ENCODE peak calls at places on chromosome 3, in eight cellular contexts. Q, N, T, V, W, R, G and S are unnamed samples. For H3K36me3, the result is how much of the 10 kb centered on the place peaks cover.

GRCh38 chr3:82629937-82630336 is 868.5 kb upstream of the GBE1 start:
- DNase-seq in Q (no peak), N (no peak), T (no peak), V (no peak), W (no peak), R (no peak), G (no peak), S (no peak)

GRCh38 chr3:14216257-14217048 is 37.8 kb downstream of the LSM3 start:
- DNase-seq in Q (no peak), N (peak), T (no peak), V (peak), W (peak), R (no peak), G (no peak), S (peak)

GRCh38 chr3:34207826-34208225 is 409.4 kb downstream of the PDCD6IP start:
- DNase-seq in Q (no peak), N (no peak), T (no peak), V (no peak), W (no peak), R (no peak), G (no peak), S (no peak)

GRCh38 chr3:22284559-22284958 is 533.5 kb upstream of the ZNF385D start:
- DNase-seq in Q (no peak), N (no peak), T (no peak), V (no peak), W (no peak), R (no peak), G (no peak), S (no peak)

GRCh38 chr3:101120039-101120438 is 126.8 kb upstream of the ABI3BP start:
- DNase-seq in Q (no peak), N (no peak), T (no peak), V (no peak), W (no peak), R (no peak), G (no peak), S (no peak)

GRCh38 chr3:133460809-133461208 is 61.0 kb downstream of the BFSP2 start:
- DNase-seq in Q (no peak), N (no peak), T (no peak), V (peak), W (no peak), R (no peak), G (no peak), S (no peak)

GRCh38 chr3:55487376-55488241 is 503 bp upstream of the WNT5A start:
- DNase-seq in Q (no peak), N (no peak), T (no peak), V (peak), W (peak), R (peak), G (peak), S (no peak)

GRCh38 chr3:53255360-53255774 is 455 bp downstream of the TKT start:
- DNase-seq in Q (peak), N (peak), T (no peak), V (no peak), W (no peak), R (peak), G (peak), S (no peak)

GRCh38 chr3:195162033-195162669 is 108.8 kb downstream of the XXYLT1 start:
- DNase-seq in Q (no peak), N (no peak), T (no peak), V (no peak), W (peak), R (peak), G (no peak), S (no peak)

GRCh38 chr3:102529452-102529851 is 94.6 kb downstream of the ZPLD1 start:
- DNase-seq in Q (no peak), N (no peak), T (no peak), V (peak), W (peak), R (peak), G (no peak), S (no peak)

GRCh38 chr3:195774917-195775316 is 36.8 kb downstream of the MUC4 start:
- DNase-seq in Q (no peak), N (peak), T (peak), V (peak), W (peak), R (no peak), G (peak), S (no peak)

GRCh38 chr3:152769523-152769922 is 65.4 kb upstream of the P2RY1 start:
- DNase-seq in Q (no peak), N (no peak), T (no peak), V (no peak), W (no peak), R (no peak), G (no peak), S (no peak)

GRCh38 chr3:9669720-9670432 is 20.6 kb downstream of the MTMR14 start:
- DNase-seq in Q (no peak), N (peak), T (no peak), V (no peak), W (peak), R (peak), G (no peak), S (no peak)

GRCh38 chr3:193388371-193388770 is 9.8 kb upstream of the ATP13A5 start:
- DNase-seq in Q (no peak), N (no peak), T (no peak), V (no peak), W (no peak), R (no peak), G (no peak), S (no peak)

GRCh38 chr3:149599236-149599635 is 58.6 kb downstream of the WWTR1 start:
- DNase-seq in Q (no peak), N (peak), T (peak), V (no peak), W (no peak), R (no peak), G (no peak), S (no peak)

GRCh38 chr3:84717894-84718293 is 240.9 kb upstream of the CADM2 start:
- DNase-seq in Q (no peak), N (no peak), T (no peak), V (no peak), W (no peak), R (no peak), G (no peak), S (no peak)

GRCh38 chr3:8416965-8417364 is 84.7 kb upstream of the LMCD1 start:
- DNase-seq in Q (no peak), N (no peak), T (no peak), V (peak), W (no peak), R (peak), G (peak), S (no peak)

DNA sequence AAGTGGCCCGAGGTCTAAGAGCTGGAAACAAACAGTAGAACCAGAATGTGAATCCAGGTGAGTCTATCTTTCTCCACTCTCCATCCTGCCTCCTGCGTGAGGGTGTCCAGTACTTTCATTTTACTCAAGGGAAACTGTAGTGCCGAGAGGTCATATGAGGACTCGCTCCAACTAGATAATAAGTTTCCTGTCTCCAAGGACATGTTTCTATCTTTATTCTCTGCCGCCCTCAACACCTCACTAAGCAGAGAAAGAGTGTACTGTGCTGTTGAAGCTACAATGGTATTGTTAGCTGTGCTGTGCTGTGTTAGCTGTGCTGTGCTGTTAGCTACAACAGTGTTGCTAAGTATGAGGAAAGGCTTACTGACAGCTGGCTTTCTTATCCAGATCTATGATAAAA is 137.9 kb upstream of the COL8A1 start:
- DNase-seq in Q (no peak), N (no peak), T (no peak), V (no peak), W (no peak), R (no peak), G (no peak), S (no peak)
- H3K36me3 ChIP-seq in Q (under half), N (under half), T (under half), V (under half), W (under half), R (under half), G (under half), S (under half)

GRCh38 chr3:16211176-16211904 is 36.9 kb downstream of the GALNT15 start:
- DNase-seq in Q (no peak), N (no peak), T (no peak), V (no peak), W (no peak), R (no peak), G (no peak), S (no peak)
- H3K36me3 ChIP-seq in Q (under half), N (under half), T (half or more), V (under half), W (under half), R (under half), G (under half), S (under half)

DNA sequence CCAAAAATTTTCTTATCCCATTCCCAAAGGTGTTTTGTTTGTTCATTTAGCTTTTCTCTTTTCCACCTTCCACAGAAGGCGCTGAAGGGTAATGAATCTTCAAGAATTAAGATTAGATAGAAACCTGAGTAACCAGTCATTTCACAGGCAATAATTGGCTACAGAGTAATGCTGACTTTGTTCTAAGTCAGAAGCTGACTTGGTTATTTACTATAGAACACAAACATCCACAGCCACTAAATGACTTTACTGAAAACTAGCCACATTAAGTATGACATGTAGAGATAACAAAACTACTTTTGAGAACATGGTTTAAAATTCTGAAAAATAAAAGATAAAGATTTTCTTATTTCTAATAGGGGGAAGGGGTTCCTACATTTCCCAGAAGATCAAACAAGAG is 7.8 kb downstream of the CLDND1 start:
- DNase-seq in Q (no peak), N (no peak), T (no peak), V (no peak), W (no peak), R (no peak), G (no peak), S (no peak)
- H3K36me3 ChIP-seq in Q (under half), N (under half), T (half or more), V (under half), W (under half), R (under half), G (half or more), S (under half)

DNA sequence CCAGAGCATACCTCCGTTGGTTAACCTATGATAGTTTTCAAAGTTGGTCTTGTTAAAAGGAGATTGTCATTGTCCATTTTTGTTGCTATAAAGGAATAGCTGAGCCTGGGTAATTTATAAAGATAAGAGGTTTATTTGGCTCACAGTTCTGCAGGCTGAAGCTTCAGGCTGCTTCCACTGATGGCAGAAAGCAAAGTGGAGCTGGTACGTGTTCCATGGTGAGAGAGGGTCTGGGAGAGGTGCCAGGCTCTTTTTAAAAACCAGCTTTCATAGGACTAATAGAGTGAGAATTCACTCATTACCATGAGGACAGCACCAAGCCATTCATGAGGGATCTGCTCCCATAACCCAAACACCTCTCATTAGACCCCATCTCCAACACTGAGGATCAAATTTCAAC is 107.3 kb downstream of the SLMAP start:
- DNase-seq in Q (no peak), N (no peak), T (no peak), V (no peak), W (no peak), R (no peak), G (no peak), S (no peak)
- H3K36me3 ChIP-seq in Q (under half), N (under half), T (half or more), V (under half), W (under half), R (under half), G (half or more), S (under half)

DNA sequence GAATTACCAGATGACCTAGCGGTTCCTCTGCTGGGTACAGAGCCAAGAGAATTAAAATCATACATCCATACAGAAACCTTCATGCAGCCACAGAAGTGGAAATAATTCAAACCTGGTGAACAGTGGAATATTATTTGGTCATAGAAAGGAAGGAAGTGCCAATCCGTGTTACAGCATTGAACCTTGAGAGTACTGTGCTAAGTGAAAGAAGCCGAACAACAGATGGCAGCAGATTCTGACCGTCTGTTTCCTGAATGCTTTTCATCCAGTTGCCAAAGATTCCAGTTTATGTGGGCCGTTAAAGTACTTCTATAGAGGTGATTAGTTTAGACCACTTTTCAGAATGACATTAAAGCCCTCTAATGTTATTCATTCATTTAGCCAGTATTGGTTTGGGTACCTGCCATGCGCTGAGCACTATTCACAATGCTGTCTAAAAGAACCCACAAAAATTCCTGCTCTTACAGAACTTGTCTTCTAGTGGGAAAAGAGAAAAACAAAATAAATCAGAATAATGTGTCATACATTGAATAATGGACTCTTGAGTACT is 45.8 kb upstream of the SENP5 start:
- DNase-seq in Q (no peak), N (no peak), T (no peak), V (no peak), W (no peak), R (no peak), G (no peak), S (no peak)
- H3K36me3 ChIP-seq in Q (half or more), N (under half), T (half or more), V (under half), W (under half), R (under half), G (half or more), S (half or more)

GRCh38 chr3:12303532-12303931 is 14.7 kb downstream of the PPARG start:
- DNase-seq in Q (no peak), N (no peak), T (no peak), V (no peak), W (no peak), R (no peak), G (no peak), S (no peak)
- H3K36me3 ChIP-seq in Q (under half), N (under half), T (under half), V (under half), W (under half), R (under half), G (under half), S (under half)

DNA sequence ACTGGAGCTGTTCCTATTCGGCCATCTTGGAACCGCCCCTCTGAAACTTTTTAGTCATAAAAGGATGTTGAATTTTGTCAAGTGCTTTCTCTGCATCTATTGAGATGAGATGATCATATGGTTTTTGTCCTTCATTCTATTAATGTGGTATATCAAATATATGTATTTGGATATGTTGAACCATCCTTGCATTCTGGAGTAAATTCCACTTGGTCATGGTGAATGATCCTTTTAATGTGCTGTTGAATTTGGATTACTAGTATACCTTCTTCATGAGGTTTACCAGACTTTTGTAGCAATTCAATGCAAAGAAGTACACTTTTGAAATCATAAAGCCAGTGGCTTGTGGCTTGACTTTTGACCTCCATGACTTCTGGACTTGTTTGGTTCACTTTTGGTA is 33.4 kb upstream of the XRN1 start:
- DNase-seq in Q (no peak), N (no peak), T (no peak), V (no peak), W (no peak), R (no peak), G (no peak), S (no peak)
- H3K36me3 ChIP-seq in Q (under half), N (under half), T (half or more), V (under half), W (under half), R (under half), G (under half), S (under half)

GRCh38 chr3:47741925-47742324 is 39.8 kb downstream of the SMARCC1 start:
- DNase-seq in Q (no peak), N (no peak), T (no peak), V (no peak), W (no peak), R (no peak), G (no peak), S (no peak)
- H3K36me3 ChIP-seq in Q (under half), N (under half), T (under half), V (under half), W (under half), R (under half), G (under half), S (under half)

GRCh38 chr3:67876261-67876660 is 221.8 kb upstream of the SUCLG2 start:
- DNase-seq in Q (no peak), N (no peak), T (no peak), V (no peak), W (no peak), R (no peak), G (no peak), S (no peak)

GRCh38 chr3:67875338-67875737 is 220.9 kb upstream of the SUCLG2 start:
- DNase-seq in Q (no peak), N (no peak), T (no peak), V (no peak), W (no peak), R (peak), G (no peak), S (no peak)

GRCh38 chr3:67870477-67870876 is 216.1 kb upstream of the SUCLG2 start:
- DNase-seq in Q (no peak), N (no peak), T (no peak), V (no peak), W (no peak), R (no peak), G (no peak), S (no peak)

GRCh38 chr3:67875858-67876257 is 221.4 kb upstream of the SUCLG2 start:
- DNase-seq in Q (no peak), N (no peak), T (no peak), V (no peak), W (no peak), R (no peak), G (no peak), S (no peak)
- H3K36me3 ChIP-seq in Q (under half), N (under half), T (under half), V (under half), W (under half), R (under half), G (under half), S (under half)

DNA sequence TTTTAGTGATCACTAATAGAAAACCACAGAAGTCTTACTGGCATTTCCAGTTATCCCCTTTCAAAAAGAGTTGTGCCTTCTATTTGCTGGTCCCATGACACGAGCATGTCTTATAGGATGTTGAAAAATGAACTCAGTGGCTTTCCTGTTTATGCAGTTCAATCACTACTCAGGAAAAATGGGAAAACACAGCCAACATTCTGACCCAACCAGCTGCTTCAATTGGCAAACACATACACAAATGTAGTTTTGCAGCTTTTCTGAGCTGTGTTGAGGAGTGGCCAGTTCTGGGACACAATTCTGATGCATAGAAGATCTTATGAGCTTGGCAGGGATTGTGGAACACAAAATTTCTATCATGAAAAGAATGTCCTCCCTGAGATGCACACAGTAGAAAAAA is 40.3 kb downstream of the FSTL1 start:
- DNase-seq in Q (no peak), N (no peak), T (no peak), V (no peak), W (no peak), R (no peak), G (no peak), S (no peak)
- H3K36me3 ChIP-seq in Q (under half), N (under half), T (half or more), V (under half), W (half or more), R (under half), G (under half), S (under half)